ENCODE peak calls at places on chromosomes 3 and 15, in four cellular contexts. One of them, this sample, is unnamed.

GRCh38 chr3:170149016-170149415 is 32.5 kb downstream of the PHC3 start:
- DNase-seq in HepG2: no peak
- DNase-seq in Panc1: no peak
- DNase-seq in K562: no peak
- DNase-seq in this sample: no peak

GRCh38 chr3:113193719-113194118 is 17.6 kb upstream of the BOC start:
- DNase-seq in HepG2: no peak
- DNase-seq in Panc1: no peak
- DNase-seq in K562: no peak
- DNase-seq in this sample: no peak

GRCh38 chr15:74831813-74832495 is 5.5 kb downstream of the CPLX3 start:
- DNase-seq in HepG2: no peak
- DNase-seq in Panc1: no peak
- DNase-seq in K562: no peak
- DNase-seq in this sample: no peak

GRCh38 chr3:122318620-122319019 is 6.4 kb upstream of the CSTA start:
- DNase-seq in HepG2: no peak
- DNase-seq in Panc1: no peak
- DNase-seq in K562: no peak
- DNase-seq in this sample: no peak

GRCh38 chr3:13825317-13825590 is 54.6 kb downstream of the WNT7A start:
- DNase-seq in HepG2: no peak
- DNase-seq in Panc1: no peak
- DNase-seq in K562: no peak
- DNase-seq in this sample: no peak

GRCh38 chr3:4999626-5000184 is 20.5 kb downstream of the BHLHE40 start:
- DNase-seq in HepG2: no peak
- DNase-seq in Panc1: no peak
- DNase-seq in K562: peak; percentile 57
- DNase-seq in this sample: no peak

GRCh38 chr3:14132120-14132519 is 7.3 kb downstream of the TMEM43 start:
- DNase-seq in HepG2: no peak
- DNase-seq in Panc1: no peak
- DNase-seq in K562: no peak
- DNase-seq in this sample: no peak

GRCh38 chr3:153760952-153761351 is 360.2 kb upstream of the ARHGEF26 start:
- DNase-seq in HepG2: no peak
- DNase-seq in Panc1: no peak
- DNase-seq in K562: no peak
- DNase-seq in this sample: no peak

GRCh38 chr15:73796266-73796939 is 43.3 kb upstream of the INSYN1 start:
- DNase-seq in HepG2: no peak
- DNase-seq in Panc1: no peak
- DNase-seq in K562: no peak
- DNase-seq in this sample: no peak

GRCh38 chr3:57105585-57105984 is 45.1 kb downstream of the SPATA12 start:
- DNase-seq in HepG2: no peak
- DNase-seq in Panc1: no peak
- DNase-seq in K562: no peak
- DNase-seq in this sample: no peak

GRCh38 chr3:152319256-152319655 is 50.5 kb downstream of the MBNL1 start:
- DNase-seq in HepG2: no peak
- DNase-seq in Panc1: no peak
- DNase-seq in K562: peak; percentile 20
- DNase-seq in this sample: no peak

GRCh38 chr3:141875893-141876380 is 506 bp upstream of the ATP1B3 start:
- DNase-seq in HepG2: no peak
- DNase-seq in Panc1: peak; percentile 51
- DNase-seq in K562: peak; percentile 45
- DNase-seq in this sample: peak; percentile 40

GRCh38 chr3:53162672-53163458 is 1.9 kb downstream of the PRKCD start:
- DNase-seq in HepG2: no peak
- DNase-seq in Panc1: no peak
- DNase-seq in K562: peak; percentile 31
- DNase-seq in this sample: no peak

GRCh38 chr3:52291508-52292181 is 4.0 kb downstream of the GLYCTK start:
- DNase-seq in HepG2: no peak
- DNase-seq in Panc1: no peak
- DNase-seq in K562: no peak
- DNase-seq in this sample: no peak

GRCh38 chr3:32399030-32399620 is 7.5 kb downstream of the CMTM7 start:
- DNase-seq in HepG2: peak; percentile 62
- DNase-seq in Panc1: no peak
- DNase-seq in K562: peak; percentile 57
- DNase-seq in this sample: no peak

GRCh38 chr3:56762718-56763117 is 39.0 kb downstream of the ARHGEF3 start:
- DNase-seq in HepG2: no peak
- DNase-seq in Panc1: no peak
- DNase-seq in K562: no peak
- DNase-seq in this sample: no peak

GRCh38 chr15:67836477-67836876 is 3.4 kb downstream of the RNU6-1 start:
- DNase-seq in HepG2: no peak
- DNase-seq in Panc1: no peak
- DNase-seq in K562: peak; percentile 52
- DNase-seq in this sample: no peak

GRCh38 chr3:168782193-168782592 is 686.5 kb upstream of the GOLIM4 start:
- DNase-seq in HepG2: no peak
- DNase-seq in Panc1: no peak
- DNase-seq in K562: no peak
- DNase-seq in this sample: no peak

GRCh38 chr3:195041871-195042740 is 228.9 kb downstream of the XXYLT1 start:
- DNase-seq in HepG2: no peak
- DNase-seq in Panc1: no peak
- DNase-seq in K562: no peak
- DNase-seq in this sample: no peak

GRCh38 chr3:102205647-102206046 is 229.2 kb upstream of the ZPLD1 start:
- DNase-seq in HepG2: no peak
- DNase-seq in Panc1: no peak
- DNase-seq in K562: no peak
- DNase-seq in this sample: no peak

GRCh38 chr3:184383033-184383740 is 3.3 kb downstream of the CHRD start:
- DNase-seq in HepG2: no peak
- DNase-seq in Panc1: no peak
- DNase-seq in K562: no peak
- DNase-seq in this sample: no peak
- TF ChIP-seq TCF7L2 in HepG2: no peak
- TF ChIP-seq TCF7L2 in Panc1: no peak
- TF ChIP-seq TCF7L2 in K562: no peak
- TF ChIP-seq TCF7L2 in this sample: no peak

GRCh38 chr15:65089206-65089824 is 12.8 kb downstream of the KBTBD13 start:
- DNase-seq in HepG2: peak; percentile 56
- DNase-seq in Panc1: no peak
- DNase-seq in K562: no peak
- DNase-seq in this sample: no peak

GRCh38 chr15:65087411-65087810 is 10.9 kb downstream of the KBTBD13 start:
- DNase-seq in HepG2: no peak
- DNase-seq in Panc1: no peak
- DNase-seq in K562: no peak
- DNase-seq in this sample: no peak

GRCh38 chr15:65087873-65088642 is 11.5 kb downstream of the KBTBD13 start:
- DNase-seq in HepG2: no peak
- DNase-seq in Panc1: no peak
- DNase-seq in K562: no peak
- DNase-seq in this sample: no peak

GRCh38 chr15:65086680-65087111 is 10.2 kb downstream of the KBTBD13 start:
- DNase-seq in HepG2: no peak
- DNase-seq in Panc1: no peak
- DNase-seq in K562: no peak
- DNase-seq in this sample: no peak

GRCh38 chr15:65088643-65089021 is 12.1 kb downstream of the KBTBD13 start:
- DNase-seq in HepG2: peak; percentile 64
- DNase-seq in Panc1: no peak
- DNase-seq in K562: no peak
- DNase-seq in this sample: no peak
- TF ChIP-seq CTCF in HepG2: no peak
- TF ChIP-seq CTCF in Panc1: no peak
- TF ChIP-seq CTCF in K562: no peak
- TF ChIP-seq CTCF in this sample: no peak

DNA sequence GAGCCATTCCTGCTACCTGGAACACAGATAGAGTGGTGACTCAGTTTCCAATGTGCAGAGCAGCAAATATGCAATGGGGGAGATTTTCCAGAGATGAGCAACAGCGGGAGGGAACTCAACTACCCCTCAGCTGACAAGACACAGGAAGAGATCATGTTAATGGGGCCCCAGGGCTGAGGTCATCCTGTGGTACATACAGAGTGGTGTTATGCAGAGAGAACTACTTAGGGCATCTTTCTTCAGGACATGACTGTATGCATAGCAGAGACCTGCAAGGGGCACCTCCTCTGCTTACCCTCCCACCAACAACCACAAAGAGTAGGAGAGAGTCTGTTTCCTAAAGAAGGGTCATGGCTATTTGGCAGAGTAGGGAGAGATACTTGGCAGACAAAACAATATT is 6.8 kb upstream of the TBC1D5 start:
- DNase-seq in HepG2: no peak
- DNase-seq in Panc1: no peak
- DNase-seq in K562: no peak
- DNase-seq in this sample: no peak
- TF ChIP-seq TCF7L2 in HepG2: no peak
- TF ChIP-seq TCF7L2 in Panc1: no peak
- TF ChIP-seq TCF7L2 in K562: no peak
- TF ChIP-seq TCF7L2 in this sample: no peak

GRCh38 chr15:52163321-52164190 is 27.6 kb downstream of the GNB5 start:
- DNase-seq in HepG2: no peak
- DNase-seq in Panc1: no peak
- DNase-seq in K562: peak; percentile 31
- DNase-seq in this sample: no peak
- TF ChIP-seq CTCF in HepG2: peak; percentile 49
- TF ChIP-seq CTCF in Panc1: peak; percentile 19
- TF ChIP-seq CTCF in K562: peak; percentile 44
- TF ChIP-seq CTCF in this sample: peak; percentile 57

DNA sequence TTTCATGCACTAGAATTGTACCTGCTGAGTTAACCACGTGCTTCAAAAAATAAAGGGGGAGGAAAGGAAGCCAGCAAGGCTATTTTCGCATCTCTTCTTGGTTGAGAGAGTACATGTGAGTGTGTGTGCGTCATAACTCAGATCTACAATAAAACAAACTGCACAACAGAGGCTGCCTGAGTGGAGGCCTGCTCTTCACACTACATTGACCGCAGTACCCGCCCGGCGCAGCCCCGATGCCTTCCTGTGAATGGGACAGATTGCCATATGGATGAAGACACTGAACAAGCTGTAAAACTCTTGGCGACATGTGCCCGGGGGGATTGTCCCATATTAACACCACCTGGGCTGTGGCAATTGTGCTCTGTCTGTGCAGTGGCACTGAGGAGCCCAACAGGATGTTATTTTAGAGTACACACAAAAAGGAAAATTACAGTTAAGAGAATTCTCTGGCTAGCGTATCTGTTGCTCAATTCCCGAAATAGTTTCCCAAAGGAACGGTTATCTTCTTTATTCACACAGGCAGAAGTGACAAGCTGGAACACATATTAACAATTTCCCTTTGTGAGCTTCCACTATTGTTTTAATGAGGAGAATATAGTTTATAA is 551.5 kb downstream of the FOXP1 start:
- DNase-seq in HepG2: no peak
- DNase-seq in Panc1: no peak
- DNase-seq in K562: no peak
- DNase-seq in this sample: no peak
- TF ChIP-seq TCF7L2 in HepG2: no peak
- TF ChIP-seq TCF7L2 in Panc1: no peak
- TF ChIP-seq TCF7L2 in K562: no peak
- TF ChIP-seq TCF7L2 in this sample: no peak

DNA sequence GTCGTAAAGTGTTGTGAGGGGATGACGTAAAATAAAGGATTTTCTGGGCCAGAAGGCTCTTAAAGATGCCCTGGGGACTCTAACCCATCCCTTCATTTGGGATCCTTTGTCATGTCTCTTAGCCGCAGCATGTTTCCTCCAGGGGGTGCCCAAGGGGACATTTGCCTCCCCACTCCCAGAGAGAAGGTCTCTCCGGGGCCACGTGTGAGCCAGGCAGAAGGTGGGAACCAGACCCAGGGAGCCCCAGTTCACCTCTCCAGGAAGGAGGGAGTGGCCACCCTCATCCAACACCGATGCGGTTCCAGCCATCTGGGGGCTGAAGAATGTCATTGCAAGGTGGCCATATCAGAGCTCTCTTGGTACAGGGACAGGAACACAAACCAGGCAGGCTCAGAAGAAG is 25.2 kb downstream of the ST8SIA2 start:
- DNase-seq in HepG2: no peak
- DNase-seq in Panc1: no peak
- DNase-seq in K562: peak; percentile 27
- DNase-seq in this sample: no peak
- TF ChIP-seq CTCF in HepG2: no peak
- TF ChIP-seq CTCF in Panc1: no peak
- TF ChIP-seq CTCF in K562: no peak
- TF ChIP-seq CTCF in this sample: no peak

GRCh38 chr15:63531586-63531985 is 27.2 kb downstream of the USP3 start:
- DNase-seq in HepG2: no peak
- DNase-seq in Panc1: no peak
- DNase-seq in K562: peak; percentile 45
- DNase-seq in this sample: no peak
- TF ChIP-seq TCF7L2 in HepG2: no peak
- TF ChIP-seq TCF7L2 in Panc1: no peak
- TF ChIP-seq TCF7L2 in K562: no peak
- TF ChIP-seq TCF7L2 in this sample: no peak